ENCODE peak calls at places on chromosomes 6 and 20, in eight cellular contexts. Q is uterus, Z is adrenal gland, J is nephron progenitor cell, P is tibial nerve, F is activated B cell treated with CpG ODN at 0.5 μM for 24 hours, N is pancreas, K is lower lobe of right lung. C is an unnamed sample.

GRCh38 chr20:46638367-46639274 is 12.6 kb downstream of the SLC13A3 start:
- DNase-seq in K (no peak), N (no peak), Z (no peak), J (no peak), F (no peak), P (no peak), Q (no peak), C (no peak)

GRCh38 chr6:905541-905940 is 212.6 kb upstream of the EXOC2 start:
- DNase-seq in Z (no peak), K (no peak), Q (no peak), J (no peak), F (no peak), N (no peak), P (no peak), C (no peak)

GRCh38 chr6:97915537-97915936 is 632.5 kb upstream of the MMS22L start:
- DNase-seq in N (no peak), Q (no peak), J (no peak), K (no peak), P (no peak), F (no peak), Z (no peak), C (no peak)

GRCh38 chr6:161272600-161273355 is 1.1 kb downstream of the AGPAT4 start:
- DNase-seq in Q (peak), J (peak), P (peak), Z (no peak), N (no peak), K (no peak), F (no peak), C (no peak)

GRCh38 chr20:31869942-31870702 is at the start of the genes DUSP15 and TTLL9:
- DNase-seq in F (peak), K (peak), Z (peak), N (peak), J (peak), Q (no peak), P (peak), C (no peak)

GRCh38 chr6:25963426-25964123 is 973 bp downstream of the TRIM38 start:
- DNase-seq in P (no peak), Z (no peak), Q (no peak), N (no peak), F (no peak), K (no peak), J (no peak), C (no peak)

GRCh38 chr20:51199920-51200319 is 177.0 kb upstream of the KCNG1 start:
- DNase-seq in F (no peak), Z (no peak), P (no peak), K (no peak), N (no peak), Q (no peak), J (no peak), C (no peak)

GRCh38 chr6:95819939-95820338 is 195.8 kb upstream of the FUT9 start:
- DNase-seq in K (no peak), Q (no peak), F (no peak), Z (peak), P (no peak), J (no peak), N (no peak), C (no peak)

GRCh38 chr20:63973636-63974401 is 4.1 kb upstream of the ZNF512B start:
- DNase-seq in P (peak), F (peak), Z (peak), N (peak), K (peak), Q (peak), J (peak), C (peak)

GRCh38 chr6:15520616-15521203 is 142.1 kb downstream of the DTNBP1 start:
- DNase-seq in K (no peak), F (no peak), N (no peak), Q (peak), P (no peak), J (no peak), Z (no peak), C (no peak)

GRCh38 chr6:47308674-47309325 is 905 bp downstream of the TNFRSF21 start:
- DNase-seq in N (peak), Q (peak), K (peak), F (no peak), J (peak), Z (peak), P (no peak), C (no peak)

GRCh38 chr6:131678401-131678800 is 22.8 kb downstream of the OR2A4 start:
- DNase-seq in N (no peak), J (no peak), K (no peak), F (no peak), Q (no peak), P (no peak), Z (no peak), C (no peak)

GRCh38 chr6:111661541-111662041 is 55.9 kb upstream of the TRAF3IP2 start:
- DNase-seq in Q (no peak), N (peak), Z (peak), F (no peak), K (peak), P (no peak), J (peak), C (no peak)

GRCh38 chr6:62775427-62776022 is 435.7 kb upstream of the FKBP1C start:
- DNase-seq in N (no peak), K (no peak), J (no peak), F (no peak), Z (no peak), P (no peak), Q (no peak), C (no peak)

GRCh38 chr6:22411408-22412105 is 114.7 kb upstream of the PRL start:
- DNase-seq in N (no peak), P (no peak), K (no peak), F (no peak), Z (no peak), Q (peak), J (no peak), C (no peak)

GRCh38 chr6:42276008-42276890 is 58.6 kb upstream of the MRPS10 start:
- DNase-seq in J (no peak), N (no peak), Z (no peak), P (peak), F (no peak), K (no peak), Q (peak), C (no peak)

GRCh38 chr20:33677991-33678431 is 3.8 kb upstream of the NECAB3 start:
- DNase-seq in K (no peak), F (no peak), N (no peak), Z (no peak), J (no peak), P (peak), Q (no peak), C (no peak)

GRCh38 chr6:36682328-36683144 is 4.0 kb downstream of the CDKN1A start:
- DNase-seq in Q (peak), P (no peak), Z (peak), F (peak), N (peak), J (no peak), K (peak), C (no peak)

GRCh38 chr6:138593100-138593877 is 94.0 kb upstream of the NHSL1 start:
- DNase-seq in F (peak), N (no peak), Z (peak), J (no peak), K (no peak), P (peak), Q (peak), C (no peak)

GRCh38 chr6:165616116-165616515 is 46.9 kb downstream of the PDE10A start:
- DNase-seq in N (no peak), Q (no peak), K (no peak), J (no peak), Z (no peak), F (no peak), P (peak), C (no peak)

GRCh38 chr20:60011512-60012507 is 53.6 kb downstream of the CDH26 start:
- DNase-seq in P (no peak), N (no peak), Z (no peak), K (no peak), Q (no peak), F (no peak), J (no peak), C (no peak)

GRCh38 chr6:18820725-18821124 is 433.6 kb downstream of the RNF144B start:
- DNase-seq in N (no peak), J (no peak), Z (no peak), F (no peak), K (no peak), P (no peak), Q (no peak), C (no peak)

GRCh38 chr20:46994341-46994740 is 99.7 kb downstream of the EYA2 start:
- DNase-seq in F (no peak), J (no peak), P (no peak), N (no peak), Z (no peak), K (no peak), Q (no peak), C (no peak)

GRCh38 chr6:41451515-41452163 is 94.5 kb upstream of the FOXP4 start:
- DNase-seq in P (no peak), J (no peak), Z (no peak), F (no peak), K (no peak), Q (peak), N (no peak), C (no peak)

GRCh38 chr6:3211681-3212080 is 15.8 kb downstream of the TUBB2B start:
- DNase-seq in Z (no peak), N (peak), J (no peak), F (no peak), P (no peak), K (no peak), Q (no peak), C (no peak)

GRCh38 chr6:12992770-12993169 is 276.2 kb downstream of the PHACTR1 start:
- DNase-seq in Q (no peak), N (no peak), F (no peak), Z (no peak), J (no peak), K (no peak), P (no peak), C (no peak)

GRCh38 chr6:1182722-1183521 is 129.0 kb upstream of the FOXQ1 start:
- DNase-seq in J (no peak), F (no peak), P (no peak), Z (no peak), Q (no peak), N (no peak), K (no peak), C (no peak)

GRCh38 chr6:25083784-25084507 is 148.2 kb upstream of the RIPOR2 start:
- DNase-seq in Q (no peak), J (no peak), K (no peak), N (no peak), Z (no peak), F (no peak), P (no peak), C (no peak)

GRCh38 chr20:59825944-59826759 is 107.3 kb downstream of the SYCP2 start:
- DNase-seq in Z (no peak), J (no peak), N (no peak), Q (no peak), P (no peak), K (peak), F (no peak), C (no peak)

GRCh38 chr6:32554269-32554919 is 24.3 kb upstream of the HLA-DRB5 start:
- DNase-seq in F (no peak), Z (no peak), K (no peak), Q (no peak), J (peak), P (no peak), N (no peak), C (no peak)

GRCh38 chr20:34704177-34705007 is at the start of gene TP53INP2:
- DNase-seq in Z (peak), J (peak), N (peak), K (peak), Q (peak), F (peak), P (peak), C (peak)

GRCh38 chr6:149480502-149481280 is 4.1 kb downstream of the ZC3H12D start:
- DNase-seq in J (no peak), K (no peak), P (no peak), N (no peak), Z (no peak), Q (no peak), F (no peak), C (no peak)

GRCh38 chr20:9075264-9076095 is 6.6 kb downstream of the PLCB4 start:
- DNase-seq in P (peak), Z (no peak), J (no peak), K (no peak), F (no peak), N (no peak), Q (no peak), C (no peak)

GRCh38 chr20:9070304-9070703 is 1.4 kb downstream of the PLCB4 start:
- DNase-seq in J (no peak), N (no peak), Q (no peak), K (no peak), F (no peak), P (no peak), Z (no peak), C (no peak)

GRCh38 chr20:9068896-9069663 is at the start of gene PLCB4:
- DNase-seq in N (peak), Z (no peak), F (no peak), P (no peak), K (peak), Q (peak), J (no peak), C (peak)

GRCh38 chr20:9072741-9073310 is 3.9 kb downstream of the PLCB4 start:
- DNase-seq in Q (no peak), J (no peak), K (no peak), P (no peak), Z (no peak), F (no peak), N (no peak), C (no peak)

GRCh38 chr20:9071976-9072726 is 3.3 kb downstream of the PLCB4 start:
- DNase-seq in N (no peak), J (no peak), F (no peak), P (no peak), Q (no peak), Z (no peak), K (no peak), C (no peak)
- TF ChIP-seq CTCF in N (no peak), J (no peak), F (no peak), P (no peak), Q (no peak), Z (no peak), K (no peak), C (peak)

GRCh38 chr6:93989630-93990029 is 570.3 kb upstream of the EPHA7 start:
- DNase-seq in P (no peak), Z (no peak), F (no peak), J (no peak), Q (no peak), K (no peak), N (no peak), C (no peak)

GRCh38 chr6:93985953-93986352 is 566.6 kb upstream of the EPHA7 start:
- DNase-seq in Z (no peak), F (no peak), Q (no peak), J (no peak), N (no peak), K (no peak), P (no peak), C (no peak)
- TF ChIP-seq CTCF in Z (no peak), F (no peak), Q (no peak), J (no peak), N (no peak), K (no peak), P (no peak), C (no peak)

GRCh38 chr20:43658068-43658722 is 8.7 kb upstream of the MYBL2 start:
- DNase-seq in J (no peak), N (no peak), Z (peak), P (no peak), F (no peak), Q (no peak), K (no peak), C (peak)
- TF ChIP-seq CTCF in J (no peak), N (no peak), Z (no peak), P (no peak), F (no peak), Q (no peak), K (no peak), C (no peak)

DNA sequence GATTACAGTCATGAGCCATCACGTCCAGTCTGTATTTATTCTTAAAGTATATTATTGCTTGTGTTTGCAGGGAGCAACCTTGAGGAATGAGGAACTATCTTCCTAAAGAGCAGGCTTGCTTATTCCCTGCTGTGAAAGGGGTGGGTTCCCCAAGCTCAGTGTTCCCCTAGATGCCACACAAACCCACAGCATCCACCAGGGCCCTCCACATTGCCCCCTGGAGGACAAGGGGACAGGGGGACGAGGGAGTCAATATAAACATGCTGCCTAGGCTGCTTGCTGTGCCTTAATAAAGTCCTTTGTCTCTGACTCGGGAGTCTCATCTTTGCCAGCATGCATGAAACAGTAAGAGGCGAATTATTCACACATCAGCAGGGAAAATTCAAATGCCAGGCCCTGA is 8.0 kb upstream of the IDH3B start:
- DNase-seq in Q (no peak), K (no peak), F (no peak), Z (no peak), N (no peak), P (no peak), J (no peak), C (no peak)
- TF ChIP-seq CTCF in Q (no peak), K (no peak), F (no peak), Z (no peak), N (no peak), P (no peak), J (no peak), C (peak)

GRCh38 chr6:134750669-134751068 is 199.2 kb downstream of the ALDH8A1 start:
- DNase-seq in N (no peak), P (no peak), Q (no peak), F (no peak), K (no peak), J (no peak), Z (no peak), C (no peak)

GRCh38 chr6:134748484-134748883 is 201.4 kb downstream of the ALDH8A1 start:
- DNase-seq in J (no peak), P (no peak), K (no peak), N (no peak), Q (no peak), F (no peak), Z (no peak), C (no peak)

GRCh38 chr6:134753001-134753400 is 196.9 kb downstream of the ALDH8A1 start:
- DNase-seq in P (no peak), Q (no peak), N (no peak), F (no peak), K (no peak), Z (no peak), J (no peak), C (no peak)

GRCh38 chr6:134754013-134754690 is 195.7 kb downstream of the ALDH8A1 start:
- DNase-seq in K (no peak), Z (no peak), J (no peak), F (no peak), N (no peak), P (no peak), Q (no peak), C (no peak)

GRCh38 chr6:134752445-134752844 is 197.5 kb downstream of the ALDH8A1 start:
- DNase-seq in N (no peak), F (no peak), Q (no peak), Z (no peak), J (no peak), K (no peak), P (no peak), C (no peak)
- TF ChIP-seq CTCF in N (no peak), F (no peak), Q (no peak), Z (no peak), J (no peak), K (no peak), P (no peak), C (no peak)

GRCh38 chr20:53957421-53958172 is 112.8 kb downstream of the BCAS1 start:
- DNase-seq in F (no peak), J (no peak), Z (no peak), K (no peak), Q (no peak), P (no peak), N (no peak), C (no peak)
- TF ChIP-seq CTCF in F (no peak), J (no peak), Z (no peak), K (no peak), Q (no peak), P (no peak), N (no peak), C (peak)

C was measured in chondrocyte.